ENCODE peak calls at places on chromosomes 4 and X, in eight cellular contexts. C is right cardiac atrium; H is T-helper 17 cell; S is WTC11; V is NCI-H345; M is Calu3; N is kidney epithelial cell; Z is stimulated activated CD4-positive, alpha-beta T cell treated with anti-CD3 and anti-CD28 coated beads, Interleukin-4, amount 100 ng/mL, for 4 hours. L is an unnamed sample.

GRCh38 chrX:71871367-71871766 is 39.3 kb upstream of the NHSL2 start:
- DNase-seq in N (no peak), M (peak; percentile 44), C (peak; percentile 69), Z (no peak), S (no peak), H (no peak), V (no peak), L (no peak)

GRCh38 chrX:84047339-84047738 is 140.7 kb downstream of the RPS6KA6 start:
- DNase-seq in V (no peak), H (no peak), C (peak; percentile 16), M (no peak), S (no peak), N (no peak), Z (no peak), L (no peak)

GRCh38 chr4:110197421-110198398 is 705 bp downstream of the ELOVL6 start:
- DNase-seq in C (peak; percentile 68), S (peak; percentile 51), H (no peak), V (peak; percentile 42), Z (peak; percentile 48), N (no peak), M (peak; percentile 23), L (peak; percentile 74)

GRCh38 chr4:74418063-74418670 is 26.8 kb upstream of the AREG start:
- DNase-seq in H (no peak), V (no peak), N (no peak), Z (no peak), C (no peak), S (no peak), M (peak; percentile 18), L (no peak)

GRCh38 chrX:86964321-86964720 is 553.3 kb upstream of the KLHL4 start:
- DNase-seq in Z (no peak), C (no peak), S (no peak), N (no peak), H (no peak), M (no peak), V (no peak), L (no peak)

GRCh38 chrX:12974217-12974796 is 603 bp upstream of the TMSB4X start:
- DNase-seq in N (no peak), S (peak; percentile 22), H (no peak), V (peak; percentile 39), Z (peak; percentile 45), C (peak; percentile 88), M (peak; percentile 76), L (peak; percentile 84)

GRCh38 chr4:103046416-103047290 is 27.1 kb upstream of the SLC9B1 start:
- DNase-seq in N (no peak), C (no peak), Z (peak; percentile 13), M (peak; percentile 37), S (peak; percentile 37), H (peak; percentile 21), V (peak; percentile 10), L (peak; percentile 69)

GRCh38 chr4:173332021-173332487 is 2.1 kb downstream of the HMGB2 start:
- DNase-seq in H (no peak), M (no peak), S (no peak), N (no peak), Z (no peak), V (no peak), C (no peak), L (peak; percentile 34)

GRCh38 chr4:21366840-21367239 is 581.7 kb downstream of the KCNIP4 start:
- DNase-seq in V (no peak), N (no peak), C (no peak), Z (no peak), H (no peak), S (no peak), M (no peak), L (no peak)

GRCh38 chr4:102420563-102421221 is 75.4 kb upstream of the SLC39A8 start:
- DNase-seq in V (no peak), C (no peak), N (no peak), S (no peak), M (no peak), Z (no peak), H (no peak), L (peak; percentile 23)

GRCh38 chrX:16573781-16574180 is 76.2 kb upstream of the S100G start:
- DNase-seq in H (no peak), V (no peak), M (no peak), N (no peak), Z (no peak), S (no peak), C (no peak), L (no peak)